ENCODE peak calls at places on chromosomes 2 and 18, in four cellular contexts. G, P, U and Z are unnamed samples.
A peak's percentile ranks its signal among the peaks of the same experiment; 100 is the strongest.

GRCh38 chr2:195532628-195533271 is 124.3 kb upstream of the SLC39A10 start:
- DNase-seq in G (peak; percentile 53), P (no peak), U (no peak), Z (peak; percentile 32)

GRCh38 chr2:227436436-227436835 is 35.5 kb upstream of the AGFG1 start:
- DNase-seq in G (no peak), P (no peak), U (no peak), Z (no peak)

GRCh38 chr2:141493936-141494335 is 636.9 kb downstream of the LRP1B start:
- DNase-seq in G (no peak), P (no peak), U (no peak), Z (no peak)

GRCh38 chr18:63422087-63422861 is at the start of gene VPS4B:
- DNase-seq in G (peak; percentile 99), P (peak; percentile 86), U (peak; percentile 99), Z (peak; percentile 95)

GRCh38 chr2:121326628-121327027 is 41.6 kb upstream of the TFCP2L1 start:
- DNase-seq in G (no peak), P (no peak), U (no peak), Z (no peak)

GRCh38 chr2:72084584-72084976 is 63.1 kb downstream of the CYP26B1 start:
- DNase-seq in G (no peak), P (no peak), U (no peak), Z (no peak)

GRCh38 chr2:45585267-45585861 is 25.7 kb downstream of the SRBD1 start:
- DNase-seq in G (peak; percentile 53), P (no peak), U (peak; percentile 48), Z (peak; percentile 56)

GRCh38 chr2:171297951-171298350 is 135.8 kb downstream of the METTL8 start:
- DNase-seq in G (no peak), P (no peak), U (no peak), Z (no peak)

GRCh38 chr2:102915128-102915527 is 153.3 kb downstream of the TMEM182 start:
- DNase-seq in G (no peak), P (peak; percentile 87), U (no peak), Z (no peak)

GRCh38 chr2:18987592-18988073 is 370.8 kb downstream of the OSR1 start:
- DNase-seq in G (no peak), P (peak; percentile 87), U (peak; percentile 58), Z (no peak)

GRCh38 chr2:157160131-157160530 is 97.4 kb upstream of the GALNT5 start:
- DNase-seq in G (no peak), P (no peak), U (no peak), Z (no peak)

GRCh38 chr2:9440058-9440727 is 16.7 kb downstream of the CPSF3 start:
- DNase-seq in G (no peak), P (peak; percentile 82), U (no peak), Z (no peak)

GRCh38 chr2:98308068-98308467 is 38.2 kb upstream of the CNGA3 start:
- DNase-seq in G (no peak), P (no peak), U (no peak), Z (no peak)

GRCh38 chr2:199379251-199379650 is 78.5 kb downstream of the SATB2 start:
- DNase-seq in G (no peak), P (peak; percentile 67), U (no peak), Z (no peak)

GRCh38 chr2:166451451-166451850 is 42.6 kb downstream of the SCN7A start:
- DNase-seq in G (no peak), P (no peak), U (no peak), Z (no peak)

GRCh38 chr2:232574674-232575403 is 24.4 kb downstream of the EIF4E2 start:
- DNase-seq in G (no peak), P (no peak), U (no peak), Z (no peak)

GRCh38 chr2:6968319-6969100 is 51.3 kb downstream of the RNF144A start:
- DNase-seq in G (no peak), P (no peak), U (no peak), Z (no peak)